ENCODE peak calls at places on chromosomes 5 and 9, in five cellular contexts. O, Q, J, X and T are unnamed samples.

GRCh38 chr5:5816960-5817359 is 394.5 kb downstream of the ICE1 start:
- DNase-seq in O (no peak), J (no peak), X (no peak), Q (no peak), T (no peak)

GRCh38 chr9:98095401-98095800 is 23.6 kb downstream of the TRIM14 start:
- DNase-seq in Q (no peak), J (no peak), O (no peak), X (no peak), T (no peak)

GRCh38 chr5:38853753-38854470 is 8.1 kb downstream of the OSMR start:
- DNase-seq in O (no peak), J (no peak), Q (peak), X (no peak), T (peak)

GRCh38 chr5:180873628-180874520 is 12.8 kb upstream of the ZFP62 start:
- DNase-seq in J (no peak), O (no peak), Q (no peak), X (no peak), T (no peak)

GRCh38 chr5:111743993-111744392 is 13.0 kb downstream of the NREP start:
- DNase-seq in Q (peak), X (no peak), J (no peak), O (no peak), T (no peak)

GRCh38 chr5:179880066-179880650 is 21.5 kb upstream of the MRNIP start:
- DNase-seq in Q (no peak), J (no peak), X (no peak), O (no peak), T (no peak)

GRCh38 chr5:33850100-33850594 is 41.6 kb downstream of the ADAMTS12 start:
- DNase-seq in O (no peak), J (peak), X (no peak), Q (no peak), T (no peak)

GRCh38 chr9:99459923-99460322 is 237.8 kb downstream of the SEC61B start:
- DNase-seq in X (no peak), Q (no peak), J (no peak), O (no peak), T (no peak)

GRCh38 chr5:179803651-179804598 is 2.7 kb downstream of the MGAT4B start:
- DNase-seq in X (peak), O (peak), J (peak), Q (peak), T (no peak)

GRCh38 chr5:164562271-164562856 is 1056.9 kb downstream of the MAT2B start:
- DNase-seq in J (no peak), X (no peak), Q (peak), O (no peak), T (no peak)

GRCh38 chr5:94992325-94992724 is 292.6 kb downstream of the MCTP1 start:
- DNase-seq in O (no peak), Q (no peak), X (no peak), J (no peak), T (no peak)

GRCh38 chr9:80382523-80382922 is 810.8 kb downstream of the TLE4 start:
- DNase-seq in J (no peak), O (no peak), Q (no peak), X (no peak), T (no peak)

GRCh38 chr5:135203593-135204036 is 169.6 kb upstream of the PITX1 start:
- DNase-seq in O (no peak), J (no peak), Q (no peak), X (no peak), T (no peak)

GRCh38 chr9:4425358-4426045 is 64.8 kb upstream of the SLC1A1 start:
- DNase-seq in X (no peak), J (no peak), Q (peak), O (no peak), T (no peak)

GRCh38 chr9:112771359-112772214 is 21.0 kb downstream of the SNX30 start:
- DNase-seq in O (no peak), X (no peak), J (peak), Q (no peak), T (no peak)

GRCh38 chr5:105952875-105953274 is 1717.9 kb downstream of the EFNA5 start:
- DNase-seq in J (no peak), O (no peak), Q (no peak), X (no peak), T (no peak)

GRCh38 chr9:128825923-128826702 is 3.5 kb downstream of the SPOUT1 start:
- DNase-seq in O (no peak), J (no peak), Q (no peak), X (no peak), T (no peak)

GRCh38 chr9:78972303-78973002 is 599.3 kb upstream of the TLE4 start:
- DNase-seq in X (no peak), Q (no peak), O (no peak), J (no peak), T (no peak)

GRCh38 chr5:143837306-143837848 is 25.4 kb downstream of the HMHB1 start:
- DNase-seq in O (no peak), J (no peak), X (no peak), Q (peak), T (no peak)

GRCh38 chr5:78508231-78508765 is 140.3 kb downstream of the LHFPL2 start:
- DNase-seq in X (no peak), J (no peak), Q (peak), O (no peak), T (peak)

GRCh38 chr9:93304574-93305496 is 120.9 kb downstream of the WNK2 start:
- DNase-seq in Q (peak), O (peak), X (peak), J (peak), T (no peak)
- TF ChIP-seq CTCF in Q (peak), O (peak), X (peak), J (peak), T (peak)

GRCh38 chr9:35814106-35814840 is 569 bp downstream of the HINT2 start:
- DNase-seq in X (peak), Q (peak), J (peak), O (peak), T (no peak)
- TF ChIP-seq CTCF in X (peak), Q (peak), J (peak), O (no peak), T (peak)

GRCh38 chr5:35598707-35599370 is 18.8 kb upstream of the SPEF2 start:
- DNase-seq in J (no peak), Q (peak), X (no peak), O (no peak), T (no peak)
- TF ChIP-seq CTCF in J (no peak), Q (peak), X (no peak), O (no peak), T (no peak)

DNA sequence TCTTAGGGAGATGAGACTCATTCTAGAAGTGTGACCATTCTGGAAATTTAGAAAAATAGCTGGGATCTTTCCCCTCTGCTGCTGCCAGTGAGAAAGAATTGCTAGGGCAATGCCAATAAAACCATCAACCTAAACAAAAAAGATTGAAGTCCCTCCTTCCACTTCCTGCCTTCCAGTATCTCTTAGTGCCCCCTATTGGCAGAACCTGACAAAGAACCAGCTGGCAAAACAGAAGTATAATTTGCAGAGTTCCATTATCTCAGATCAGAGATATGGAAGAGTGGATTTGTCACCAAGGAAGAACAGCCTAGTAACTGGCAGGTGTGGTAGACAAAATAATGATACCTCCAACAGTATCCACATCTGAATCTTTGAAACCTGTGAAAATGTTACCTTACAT is 13.8 kb upstream of the PLCXD3 start:
- DNase-seq in Q (no peak), J (no peak), O (no peak), X (no peak), T (no peak)
- TF ChIP-seq CTCF in Q (peak), J (peak), O (no peak), X (peak), T (no peak)